ENCODE peak calls at places on chromosomes 12 and 14, in nine cellular contexts. One of them, this sample, is unnamed.

GRCh38 chr12:30753233-30753632 is 1.5 kb downstream of the CAPRIN2 start:
- DNase-seq in lower leg skin: no peak
- DNase-seq in activated T-cell treated with anti-CD3 and anti-CD28 coated beads, Interleukin-2, amount 50 U/mL, for 72 hours: peak
- DNase-seq in activated CD4-positive, alpha-beta T cell treated with anti-CD3 and anti-CD28 coated beads, Interleukin-2, amount 50 U/mL, for 1 hour: no peak
- DNase-seq in hypothalamus: no peak
- DNase-seq in tibial artery: no peak
- DNase-seq in dorsolateral prefrontal cortex: no peak
- DNase-seq in astrocyte: peak
- DNase-seq in GM10248: peak
- DNase-seq in this sample: no peak

GRCh38 chr14:100989924-100990323 is 86.4 kb upstream of the RTL1 start:
- DNase-seq in hypothalamus: no peak
- DNase-seq in dorsolateral prefrontal cortex: no peak
- DNase-seq in activated CD4-positive, alpha-beta T cell treated with anti-CD3 and anti-CD28 coated beads, Interleukin-2, amount 50 U/mL, for 1 hour: no peak
- DNase-seq in activated T-cell treated with anti-CD3 and anti-CD28 coated beads, Interleukin-2, amount 50 U/mL, for 72 hours: no peak
- DNase-seq in GM10248: no peak
- DNase-seq in astrocyte: peak
- DNase-seq in lower leg skin: no peak
- DNase-seq in tibial artery: no peak
- DNase-seq in this sample: no peak

GRCh38 chr12:6452245-6452731 is 446 bp downstream of the TAPBPL start:
- DNase-seq in hypothalamus: no peak
- DNase-seq in lower leg skin: no peak
- DNase-seq in GM10248: no peak
- DNase-seq in activated T-cell treated with anti-CD3 and anti-CD28 coated beads, Interleukin-2, amount 50 U/mL, for 72 hours: no peak
- DNase-seq in activated CD4-positive, alpha-beta T cell treated with anti-CD3 and anti-CD28 coated beads, Interleukin-2, amount 50 U/mL, for 1 hour: no peak
- DNase-seq in tibial artery: no peak
- DNase-seq in astrocyte: no peak
- DNase-seq in dorsolateral prefrontal cortex: peak
- DNase-seq in this sample: peak

GRCh38 chr14:67526676-67527459 is 6.2 kb upstream of the PLEKHH1 start:
- DNase-seq in hypothalamus: peak
- DNase-seq in tibial artery: no peak
- DNase-seq in activated T-cell treated with anti-CD3 and anti-CD28 coated beads, Interleukin-2, amount 50 U/mL, for 72 hours: peak
- DNase-seq in GM10248: peak
- DNase-seq in dorsolateral prefrontal cortex: peak
- DNase-seq in activated CD4-positive, alpha-beta T cell treated with anti-CD3 and anti-CD28 coated beads, Interleukin-2, amount 50 U/mL, for 1 hour: peak
- DNase-seq in lower leg skin: no peak
- DNase-seq in astrocyte: peak
- DNase-seq in this sample: peak

GRCh38 chr12:23014749-23015148 is 389.8 kb downstream of the ETNK1 start:
- DNase-seq in dorsolateral prefrontal cortex: no peak
- DNase-seq in astrocyte: no peak
- DNase-seq in activated CD4-positive, alpha-beta T cell treated with anti-CD3 and anti-CD28 coated beads, Interleukin-2, amount 50 U/mL, for 1 hour: no peak
- DNase-seq in tibial artery: no peak
- DNase-seq in hypothalamus: no peak
- DNase-seq in lower leg skin: no peak
- DNase-seq in GM10248: no peak
- DNase-seq in activated T-cell treated with anti-CD3 and anti-CD28 coated beads, Interleukin-2, amount 50 U/mL, for 72 hours: no peak
- DNase-seq in this sample: no peak

GRCh38 chr12:77120156-77120555 is 54.8 kb upstream of the E2F7 start:
- DNase-seq in GM10248: no peak
- DNase-seq in dorsolateral prefrontal cortex: no peak
- DNase-seq in lower leg skin: no peak
- DNase-seq in astrocyte: peak
- DNase-seq in activated T-cell treated with anti-CD3 and anti-CD28 coated beads, Interleukin-2, amount 50 U/mL, for 72 hours: no peak
- DNase-seq in activated CD4-positive, alpha-beta T cell treated with anti-CD3 and anti-CD28 coated beads, Interleukin-2, amount 50 U/mL, for 1 hour: no peak
- DNase-seq in tibial artery: no peak
- DNase-seq in hypothalamus: no peak
- DNase-seq in this sample: no peak

GRCh38 chr12:120453977-120454376 is 7.7 kb downstream of the GATC start:
- DNase-seq in tibial artery: no peak
- DNase-seq in activated T-cell treated with anti-CD3 and anti-CD28 coated beads, Interleukin-2, amount 50 U/mL, for 72 hours: no peak
- DNase-seq in hypothalamus: no peak
- DNase-seq in GM10248: peak
- DNase-seq in astrocyte: no peak
- DNase-seq in dorsolateral prefrontal cortex: no peak
- DNase-seq in activated CD4-positive, alpha-beta T cell treated with anti-CD3 and anti-CD28 coated beads, Interleukin-2, amount 50 U/mL, for 1 hour: no peak
- DNase-seq in lower leg skin: no peak
- DNase-seq in this sample: no peak

GRCh38 chr12:114221976-114222630 is 183.8 kb downstream of the TBX5 start:
- DNase-seq in activated T-cell treated with anti-CD3 and anti-CD28 coated beads, Interleukin-2, amount 50 U/mL, for 72 hours: no peak
- DNase-seq in tibial artery: no peak
- DNase-seq in GM10248: no peak
- DNase-seq in hypothalamus: no peak
- DNase-seq in activated CD4-positive, alpha-beta T cell treated with anti-CD3 and anti-CD28 coated beads, Interleukin-2, amount 50 U/mL, for 1 hour: no peak
- DNase-seq in astrocyte: no peak
- DNase-seq in dorsolateral prefrontal cortex: no peak
- DNase-seq in lower leg skin: no peak
- DNase-seq in this sample: no peak

GRCh38 chr12:30926243-30927209 is at the start of gene TSPAN11:
- DNase-seq in astrocyte: peak
- DNase-seq in dorsolateral prefrontal cortex: peak
- DNase-seq in hypothalamus: peak
- DNase-seq in activated T-cell treated with anti-CD3 and anti-CD28 coated beads, Interleukin-2, amount 50 U/mL, for 72 hours: peak
- DNase-seq in activated CD4-positive, alpha-beta T cell treated with anti-CD3 and anti-CD28 coated beads, Interleukin-2, amount 50 U/mL, for 1 hour: no peak
- DNase-seq in tibial artery: peak
- DNase-seq in GM10248: peak
- DNase-seq in lower leg skin: no peak
- DNase-seq in this sample: no peak

This sample was measured in Peyer's patch.